ENCODE peak calls at places on chromosomes 4 and X, in eight cellular contexts. G is NCI-H748 treated with DMSO at 0.1 percent for 48 hours; W is spleen; I is sciatic nerve; T is M059J; Z is endothelial cell; J is naive thymus-derived CD8-positive, alpha-beta T cell; A is myocyte. F is an unnamed sample.

GRCh38 chrX:93637591-93637990 is 35.8 kb downstream of the NAP1L3 start:
- DNase-seq in G (no peak), W (no peak), I (no peak), T (no peak), Z (no peak), J (no peak), A (no peak), F (no peak)

GRCh38 chrX:101025126-101025525 is 26.8 kb downstream of the TRMT2B start:
- DNase-seq in G (no peak), W (no peak), I (no peak), T (no peak), Z (no peak), J (no peak), A (no peak), F (no peak)

GRCh38 chr4:122652379-122652778 is 31.5 kb upstream of the IL21 start:
- DNase-seq in G (no peak), W (no peak), I (no peak), T (peak), Z (peak), J (no peak), A (peak), F (no peak)

GRCh38 chr4:40621229-40621591 is 8.5 kb downstream of the RBM47 start:
- DNase-seq in G (no peak), W (no peak), I (no peak), T (peak), Z (no peak), J (no peak), A (no peak), F (no peak)

GRCh38 chr4:124783847-124784246 is 71.3 kb upstream of the ANKRD50 start:
- DNase-seq in G (no peak), W (no peak), I (no peak), T (peak), Z (no peak), J (no peak), A (no peak), F (peak)

GRCh38 chrX:143634701-143635442 is 1.0 kb downstream of the SLITRK4 start:
- DNase-seq in G (peak), W (no peak), I (no peak), T (no peak), Z (peak), J (no peak), A (no peak), F (no peak)

GRCh38 chr4:114378306-114378903 is 220.2 kb upstream of the UGT8 start:
- DNase-seq in G (peak), W (no peak), I (no peak), T (peak), Z (no peak), J (no peak), A (peak), F (no peak)

GRCh38 chrX:39827959-39828358 is 269.8 kb downstream of the BCOR start:
- DNase-seq in G (no peak), W (peak), I (no peak), T (no peak), Z (no peak), J (no peak), A (no peak), F (no peak)

GRCh38 chr4:147899512-147899911 is 167.6 kb downstream of the ARHGAP10 start:
- DNase-seq in G (no peak), W (no peak), I (no peak), T (no peak), Z (no peak), J (no peak), A (no peak), F (no peak)

GRCh38 chr4:78410651-78411050 is 140.9 kb upstream of the ANXA3 start:
- DNase-seq in G (no peak), W (no peak), I (no peak), T (no peak), Z (no peak), J (no peak), A (no peak), F (no peak)

GRCh38 chr4:149959391-149959790 is 118.9 kb upstream of the DCLK2 start:
- DNase-seq in G (no peak), W (no peak), I (no peak), T (no peak), Z (no peak), J (no peak), A (no peak), F (no peak)

GRCh38 chr4:7831330-7831729 is 108.3 kb downstream of the AFAP1 start:
- DNase-seq in G (no peak), W (no peak), I (no peak), T (no peak), Z (no peak), J (no peak), A (peak), F (peak)

GRCh38 chr4:101104264-101105052 is 242.9 kb downstream of the PPP3CA start:
- DNase-seq in G (no peak), W (no peak), I (no peak), T (no peak), Z (no peak), J (no peak), A (no peak), F (no peak)

GRCh38 chr4:23279377-23279988 is 586.7 kb downstream of the GBA3 start:
- DNase-seq in G (no peak), W (no peak), I (no peak), T (no peak), Z (no peak), J (no peak), A (no peak), F (no peak)

GRCh38 chr4:105644270-105644669 is 64.2 kb downstream of the INTS12 start:
- DNase-seq in G (no peak), W (no peak), I (no peak), T (no peak), Z (no peak), J (no peak), A (no peak), F (no peak)